ENCODE peak calls at places on chromosomes 3 and 15, in five cellular contexts. M is AG04449, B is fibroblast of the aortic adventitia, P is GM13977, T is nephron progenitor cell. L is an unnamed sample.

GRCh38 chr3:149579838-149580542 is 77.8 kb downstream of the WWTR1 start:
- DNase-seq in M (no peak), B (peak; percentile 76), P (peak; percentile 28), T (no peak), L (peak; percentile 60)

GRCh38 chr15:71462638-71463037 is 347.4 kb downstream of the THSD4 start:
- DNase-seq in M (no peak), B (no peak), P (no peak), T (no peak), L (no peak)

GRCh38 chr3:39804951-39805350 is 4.5 kb upstream of the MYRIP start:
- DNase-seq in M (no peak), B (peak; percentile 56), P (no peak), T (no peak), L (no peak)

GRCh38 chr15:100687532-100688215 is 85.3 kb downstream of the ASB7 start:
- DNase-seq in M (no peak), B (peak; percentile 89), P (no peak), T (no peak), L (peak; percentile 53)

GRCh38 chr3:102163039-102163817 is 271.6 kb upstream of the ZPLD1 start:
- DNase-seq in M (no peak), B (peak; percentile 80), P (no peak), T (no peak), L (peak; percentile 74)

GRCh38 chr3:103218146-103218545 is 783.3 kb downstream of the ZPLD1 start:
- DNase-seq in M (no peak), B (no peak), P (peak; percentile 65), T (no peak), L (no peak)

GRCh38 chr15:65533057-65533752 is 2.9 kb downstream of the HACD3 start:
- DNase-seq in M (no peak), B (no peak), P (no peak), T (no peak), L (no peak)

GRCh38 chr3:149969110-149969944 is 1.4 kb downstream of the PFN2 start:
- DNase-seq in M (peak; percentile 59), B (peak; percentile 90), P (no peak), T (peak; percentile 52), L (peak; percentile 72)

GRCh38 chr15:27427386-27427785 is 456.4 kb downstream of the GABRG3 start:
- DNase-seq in M (no peak), B (no peak), P (no peak), T (no peak), L (no peak)

GRCh38 chr3:22887664-22888291 is 315.3 kb upstream of the UBE2E2 start:
- DNase-seq in M (no peak), B (peak; percentile 25), P (no peak), T (peak; percentile 10), L (no peak)

GRCh38 chr3:146019508-146019907 is 141.5 kb downstream of the PLOD2 start:
- DNase-seq in M (no peak), B (no peak), P (no peak), T (no peak), L (no peak)

GRCh38 chr3:10281951-10282350 is 10.8 kb downstream of the GHRL start:
- DNase-seq in M (no peak), B (peak; percentile 66), P (no peak), T (no peak), L (no peak)

GRCh38 chr3:115095236-115095635 is 51.9 kb downstream of the ZBTB20 start:
- DNase-seq in M (no peak), B (no peak), P (no peak), T (no peak), L (no peak)

GRCh38 chr3:69425249-69425648 is 39.4 kb upstream of the FRMD4B start:
- DNase-seq in M (no peak), B (peak; percentile 43), P (peak; percentile 46), T (peak; percentile 34), L (peak; percentile 27)

GRCh38 chr15:65553691-65554090 is 23.4 kb downstream of the HACD3 start:
- DNase-seq in M (no peak), B (no peak), P (no peak), T (no peak), L (no peak)

GRCh38 chr15:67043939-67044771 is 21.2 kb upstream of the SMAD3 start:
- DNase-seq in M (no peak), B (peak; percentile 94), P (no peak), T (no peak), L (peak; percentile 80)

GRCh38 chr3:128878556-128879124 is 780 bp upstream of the ACAD9 start:
- DNase-seq in M (peak; percentile 10), B (peak; percentile 66), P (peak; percentile 31), T (no peak), L (peak; percentile 75)

GRCh38 chr3:126661532-126661931 is 6.6 kb upstream of the TXNRD3 start:
- DNase-seq in M (no peak), B (no peak), P (no peak), T (no peak), L (no peak)

GRCh38 chr3:126657901-126658300 is 3.0 kb upstream of the TXNRD3 start:
- DNase-seq in M (no peak), B (no peak), P (no peak), T (no peak), L (no peak)

GRCh38 chr3:126661965-126662364 is 7.0 kb upstream of the TXNRD3 start:
- DNase-seq in M (no peak), B (no peak), P (no peak), T (no peak), L (no peak)

GRCh38 chr3:126658584-126658983 is 3.7 kb upstream of the TXNRD3 start:
- DNase-seq in M (no peak), B (no peak), P (no peak), T (no peak), L (no peak)

GRCh38 chr3:126659915-126660886 is 5.3 kb upstream of the TXNRD3 start:
- DNase-seq in M (no peak), B (no peak), P (no peak), T (no peak), L (no peak)
- TF ChIP-seq CTCF in M (peak; percentile 33), B (peak; percentile 31), P (no peak), T (no peak), L (peak; percentile 52)

DNA sequence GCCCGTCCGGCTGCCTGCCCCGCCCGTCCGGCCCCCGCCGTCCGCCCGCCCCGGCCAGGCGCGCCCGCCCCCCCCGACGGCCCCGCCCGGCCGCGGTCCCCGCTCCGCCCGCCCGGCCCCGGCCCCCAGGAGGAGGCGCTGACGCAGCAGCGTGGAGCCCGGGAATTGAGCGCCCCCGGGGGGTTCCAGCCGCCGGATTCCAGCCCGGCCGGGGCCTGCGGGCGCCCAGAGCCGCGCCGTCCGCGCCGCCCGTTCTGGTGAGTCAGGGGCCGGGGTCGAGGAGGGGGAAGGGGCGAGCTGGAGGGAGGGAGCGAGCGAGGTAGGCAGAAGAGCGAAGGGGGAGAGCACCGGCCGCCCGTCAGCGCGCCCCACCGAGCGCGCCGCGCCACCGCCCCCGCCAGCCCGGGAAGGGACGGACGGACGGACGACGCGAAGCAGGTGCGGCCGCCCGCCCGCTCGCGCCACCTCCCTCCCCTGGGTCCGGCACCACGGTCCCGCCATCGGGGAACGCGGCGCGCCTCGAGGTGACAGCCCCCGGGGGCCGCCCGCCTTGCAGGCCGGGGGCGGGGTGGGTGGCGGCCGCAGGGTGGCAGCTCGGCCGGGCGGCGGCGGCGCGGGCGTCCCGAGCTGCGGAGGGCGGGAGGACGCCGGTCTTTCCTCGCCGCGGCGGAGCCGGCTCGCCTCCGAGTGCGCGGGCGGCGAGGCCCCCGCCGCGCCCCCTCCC is 421 bp downstream of the BAHD1 start:
- DNase-seq in M (no peak), B (no peak), P (peak; percentile 75), T (peak; percentile 77), L (peak; percentile 7)
- TF ChIP-seq CTCF in M (peak; percentile 16), B (peak; percentile 24), P (peak; percentile 23), T (no peak), L (peak; percentile 0)

GRCh38 chr3:108406661-108407206 is 103.7 kb downstream of the MYH15 start:
- DNase-seq in M (no peak), B (peak; percentile 83), P (peak; percentile 73), T (no peak), L (peak; percentile 38)
- TF ChIP-seq CTCF in M (peak; percentile 70), B (peak; percentile 80), P (peak; percentile 75), T (peak; percentile 42), L (peak; percentile 78)

GRCh38 chr3:122021037-122021436 is 1.0 kb downstream of the ILDR1 start:
- DNase-seq in M (no peak), B (no peak), P (no peak), T (no peak), L (no peak)

GRCh38 chr3:122024800-122025199 is 2.8 kb upstream of the ILDR1 start:
- DNase-seq in M (no peak), B (peak; percentile 10), P (no peak), T (no peak), L (no peak)

GRCh38 chr3:122021811-122022401 is at the start of gene ILDR1:
- DNase-seq in M (no peak), B (no peak), P (peak; percentile 62), T (peak; percentile 51), L (no peak)

GRCh38 chr3:122025296-122025695 is 3.2 kb upstream of the ILDR1 start:
- DNase-seq in M (no peak), B (no peak), P (peak; percentile 74), T (no peak), L (no peak)

DNA sequence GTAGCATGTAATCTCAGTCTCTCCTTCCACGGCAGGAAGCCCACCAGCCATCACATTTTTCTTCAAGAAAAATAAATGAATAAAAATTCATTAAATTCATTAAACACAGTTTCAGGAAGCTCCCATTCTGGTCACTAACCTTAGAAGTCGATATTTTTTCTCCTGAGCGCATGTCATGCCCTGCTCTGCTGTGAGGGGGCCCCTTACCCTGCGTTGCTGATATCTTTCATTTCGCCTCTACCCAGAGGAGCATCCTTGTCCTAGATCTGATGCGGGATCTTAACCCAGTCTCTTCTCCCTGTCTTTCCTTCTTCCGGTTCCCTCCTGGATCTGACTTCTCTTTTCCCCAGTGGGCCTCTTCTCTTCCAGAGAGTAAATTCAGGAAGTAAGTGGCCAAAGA is 1.3 kb upstream of the ILDR1 start:
- DNase-seq in M (no peak), B (no peak), P (no peak), T (no peak), L (no peak)
- TF ChIP-seq CTCF in M (no peak), B (no peak), P (no peak), T (no peak), L (no peak)

DNA sequence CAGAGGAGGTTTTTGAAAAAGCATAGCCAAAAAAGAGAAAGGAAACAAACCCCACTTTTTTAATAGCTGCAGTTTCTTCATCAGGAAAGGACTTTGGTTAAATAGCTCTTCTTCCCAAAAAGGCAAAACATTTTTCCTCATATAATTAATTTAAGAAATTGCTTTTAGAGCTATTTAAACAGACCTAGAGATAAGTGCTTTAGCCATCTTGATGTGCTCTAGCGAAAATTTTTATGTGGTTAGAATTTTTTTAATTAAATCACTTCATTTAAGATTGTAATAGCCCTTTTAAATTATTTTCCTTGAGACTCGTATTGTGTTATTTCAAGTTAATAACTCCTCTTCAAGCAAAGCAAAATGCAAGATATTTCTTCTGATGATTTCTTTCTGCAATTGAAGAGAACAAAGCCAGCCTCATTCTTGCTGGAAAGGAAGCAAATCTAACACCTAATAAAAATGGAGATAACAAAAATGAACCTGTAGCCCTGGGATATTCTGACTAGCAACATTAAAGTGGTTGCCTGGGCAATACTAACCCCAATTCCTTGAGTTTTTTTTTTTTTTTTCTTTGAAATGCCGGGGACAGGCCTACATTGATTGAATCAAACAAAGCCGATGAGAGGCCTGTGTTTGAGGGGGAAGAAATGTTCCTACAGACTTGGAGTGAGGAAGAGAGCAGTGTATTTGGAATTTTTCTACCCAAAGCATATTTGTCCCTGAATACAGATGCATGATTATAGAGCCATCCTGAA is 173.8 kb downstream of the PTPRG start:
- DNase-seq in M (no peak), B (no peak), P (no peak), T (no peak), L (no peak)
- TF ChIP-seq CTCF in M (no peak), B (no peak), P (no peak), T (no peak), L (no peak)